ENCODE peak calls at places on chromosomes 1 and 21, in four cellular contexts. V is K562, U is HepG2, J is H1. Q is an unnamed sample.

GRCh38 chr21:42251654-42252053 is 32.7 kb downstream of the ABCG1 start:
- DNase-seq in V (no peak), J (no peak), U (no peak), Q (no peak)

GRCh38 chr1:185316163-185317033 is 645 bp downstream of the IVNS1ABP start:
- DNase-seq in V (peak), U (peak), J (peak), Q (peak)

GRCh38 chr21:36678538-36678937 is 20.4 kb upstream of the SIM2 start:
- DNase-seq in J (no peak), U (no peak), V (no peak), Q (no peak)

GRCh38 chr21:35150562-35151226 is 101.6 kb upstream of the RUNX1 start:
- DNase-seq in J (no peak), U (no peak), V (no peak), Q (no peak)

GRCh38 chr1:81878538-81878937 is 77.8 kb downstream of the ADGRL2 start:
- DNase-seq in V (no peak), U (no peak), J (no peak), Q (no peak)

GRCh38 chr21:28827422-28827821 is 165.3 kb downstream of the LTN1 start:
- DNase-seq in V (no peak), U (no peak), J (no peak), Q (no peak)

GRCh38 chr1:151993734-151994496 is at the start of gene S100A10:
- DNase-seq in U (peak), J (peak), V (no peak), Q (peak)

GRCh38 chr1:171736204-171736603 is 5.7 kb downstream of the VAMP4 start:
- DNase-seq in J (no peak), U (no peak), V (no peak), Q (no peak)

GRCh38 chr1:50976111-50976889 is 6.3 kb downstream of the CDKN2C start:
- DNase-seq in J (peak), V (peak), U (no peak), Q (no peak)

GRCh38 chr1:9603307-9603706 is 14.6 kb downstream of the TMEM201 start:
- DNase-seq in J (no peak), U (no peak), V (no peak), Q (no peak)

DNA sequence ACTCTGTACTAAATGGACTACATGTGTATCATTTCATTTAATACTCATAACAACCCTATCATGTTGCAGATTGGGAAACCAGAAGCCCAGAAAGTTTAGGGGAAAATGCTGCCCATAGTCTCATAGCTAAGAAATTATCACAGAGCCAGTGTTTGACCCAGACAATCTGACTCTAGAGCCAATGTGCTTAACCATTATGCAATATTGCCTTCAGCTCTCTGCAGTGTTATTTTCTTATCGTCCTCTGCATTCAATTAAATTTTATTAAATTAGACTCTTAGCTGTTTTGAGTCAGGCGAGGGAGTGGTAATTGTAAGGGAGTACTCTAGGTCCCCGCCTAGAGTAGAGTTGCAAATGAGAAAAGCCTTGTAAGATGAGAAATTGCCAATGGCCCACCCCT is 191.1 kb downstream of the TTLL7 start:
- DNase-seq in J (no peak), V (no peak), U (no peak), Q (no peak)
- TF ChIP-seq JUN in J (no peak), V (no peak), U (no peak), Q (no peak)

GRCh38 chr1:24294228-24294672 is 24.9 kb upstream of the GRHL3 start:
- DNase-seq in J (no peak), U (no peak), V (no peak), Q (no peak)
- TF ChIP-seq SP1 in J (no peak), U (no peak), V (no peak), Q (no peak)

GRCh38 chr21:45178072-45178608 is 103.8 kb downstream of the ADARB1 start:
- DNase-seq in J (no peak), V (no peak), U (no peak), Q (no peak)

GRCh38 chr21:45172408-45172807 is 98.0 kb downstream of the ADARB1 start:
- DNase-seq in V (no peak), J (no peak), U (no peak), Q (no peak)

GRCh38 chr21:45176141-45176540 is 101.8 kb downstream of the ADARB1 start:
- DNase-seq in U (no peak), J (no peak), V (no peak), Q (no peak)

GRCh38 chr21:45177039-45177438 is 102.7 kb downstream of the ADARB1 start:
- DNase-seq in U (no peak), J (no peak), V (no peak), Q (no peak)

GRCh38 chr21:45175326-45176085 is 101.1 kb downstream of the ADARB1 start:
- DNase-seq in U (no peak), J (no peak), V (no peak), Q (no peak)
- TF ChIP-seq JUN in U (no peak), J (no peak), V (no peak), Q (no peak)

GRCh38 chr1:166302919-166303758 is 136.3 kb upstream of the FAM78B start:
- DNase-seq in J (no peak), V (no peak), U (no peak), Q (no peak)
- TF ChIP-seq SP1 in J (no peak), V (no peak), U (no peak), Q (no peak)

GRCh38 chr1:101111461-101111860 is 85.9 kb upstream of the DPH5 start:
- DNase-seq in V (no peak), J (no peak), U (no peak), Q (no peak)

GRCh38 chr1:101109791-101110190 is 84.2 kb upstream of the DPH5 start:
- DNase-seq in U (no peak), J (no peak), V (no peak), Q (no peak)

GRCh38 chr1:101115112-101115511 is 89.5 kb upstream of the DPH5 start:
- DNase-seq in V (no peak), U (no peak), J (no peak), Q (no peak)

GRCh38 chr1:101108123-101108522 is 82.5 kb upstream of the DPH5 start:
- DNase-seq in J (no peak), U (no peak), V (no peak), Q (no peak)

DNA sequence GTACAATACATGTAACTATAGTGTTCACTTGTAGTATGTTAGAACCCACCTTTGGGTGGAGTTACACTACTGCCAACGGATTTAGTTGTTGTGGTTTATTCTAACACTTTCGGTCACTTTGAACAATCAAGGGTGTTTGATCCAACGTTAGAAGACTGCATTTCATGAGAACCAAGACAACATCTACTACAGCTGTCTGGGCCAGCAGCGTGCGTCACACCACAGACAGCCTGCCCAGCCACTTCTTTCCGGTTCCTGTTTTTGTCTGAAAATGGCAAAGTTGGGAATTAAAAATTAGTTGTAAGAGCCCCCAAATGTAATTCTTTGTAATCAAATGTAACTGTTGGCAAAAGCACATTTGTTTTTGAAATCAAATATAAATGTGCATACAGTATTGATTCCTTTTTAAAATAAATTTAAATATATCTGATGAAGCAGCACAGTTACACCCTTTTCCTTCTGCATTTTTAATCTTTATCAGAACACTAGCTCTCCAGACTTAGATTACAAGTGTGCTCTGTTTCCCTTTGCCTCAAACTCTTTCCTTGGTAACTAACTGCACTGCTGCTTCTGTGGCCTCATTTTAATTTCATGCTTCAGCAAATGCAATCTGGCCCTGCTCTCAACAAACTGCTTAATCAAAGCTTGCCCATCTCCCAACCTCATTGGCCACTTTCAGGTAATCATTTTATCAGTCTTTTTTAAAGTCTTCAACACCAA is 86.6 kb upstream of the DPH5 start:
- DNase-seq in V (peak), U (no peak), J (no peak), Q (no peak)
- TF ChIP-seq JUN in V (no peak), U (no peak), J (no peak), Q (no peak)

GRCh38 chr1:13228343-13228781 is 2.4 kb upstream of the PRAMEF18 start:
- DNase-seq in U (no peak), V (peak), J (no peak), Q (peak)
- TF ChIP-seq SP1 in U (no peak), V (no peak), J (no peak), Q (no peak)

DNA sequence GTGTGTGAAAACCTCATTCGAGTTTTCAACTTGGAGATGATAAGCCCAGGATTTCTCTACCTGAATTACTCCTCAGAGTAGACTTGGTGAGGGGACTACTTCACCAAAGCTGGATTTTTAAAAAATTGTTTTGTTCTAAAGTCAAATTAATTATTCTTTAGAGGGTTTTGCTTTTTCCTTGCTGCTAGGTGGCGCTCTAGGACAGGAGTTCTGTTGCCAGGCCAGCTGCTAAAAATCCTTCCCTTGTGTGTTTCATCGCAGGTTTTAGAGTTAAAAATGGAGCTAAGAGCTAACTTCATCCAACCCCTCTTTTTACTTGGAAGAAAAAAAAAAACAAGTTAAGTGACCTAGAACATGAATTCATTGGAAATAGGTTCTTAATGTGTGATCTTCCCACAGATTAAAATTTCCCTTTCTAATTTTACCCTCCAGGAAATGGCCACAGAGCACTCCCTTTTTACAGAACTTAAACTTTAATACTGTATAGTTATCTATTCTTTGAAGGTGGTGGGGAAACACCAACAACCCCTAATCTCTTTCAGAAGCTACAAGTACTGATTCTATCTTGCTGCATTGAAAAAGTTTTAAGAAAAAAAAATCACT is 36.7 kb upstream of the FAM163A start:
- DNase-seq in V (peak), U (peak), J (peak), Q (peak)
- TF ChIP-seq JUN in V (no peak), U (no peak), J (no peak), Q (no peak)

Q was measured in WTC11.